ENCODE peak calls at places on chromosomes 4 and X, in four cellular contexts. O, V, K and C are unnamed samples.
A peak's percentile ranks its signal among the peaks of the same experiment; 100 is the strongest.

GRCh38 chr4:75343333-75343732 is 170.9 kb downstream of the RCHY1 start:
- DNase-seq in O (no peak), V (no peak), K (no peak), C (no peak)

GRCh38 chr4:169677150-169677732 is 56.9 kb downstream of the CLCN3 start:
- DNase-seq in O (no peak), V (peak; percentile 20), K (no peak), C (no peak)

GRCh38 chr4:170089274-170089742 is 448 bp downstream of the AADAT start:
- DNase-seq in O (peak; percentile 16), V (peak; percentile 39), K (peak; percentile 36), C (peak; percentile 10)

GRCh38 chr4:35461931-35462659 is 782.2 kb downstream of the ARAP2 start:
- DNase-seq in O (no peak), V (no peak), K (peak; percentile 7), C (no peak)

GRCh38 chr4:2288051-2288541 is 26.2 kb upstream of the MXD4 start:
- DNase-seq in O (no peak), V (no peak), K (no peak), C (no peak)

GRCh38 chr4:53126099-53126498 is 239.8 kb downstream of the SCFD2 start:
- DNase-seq in O (no peak), V (no peak), K (no peak), C (no peak)

GRCh38 chr4:105215609-105216313 is 69.1 kb downstream of the TET2 start:
- DNase-seq in O (peak; percentile 32), V (peak; percentile 18), K (peak; percentile 24), C (no peak)

GRCh38 chrX:122835886-122836285 is 348.2 kb upstream of the GRIA3 start:
- DNase-seq in O (no peak), V (no peak), K (no peak), C (no peak)

GRCh38 chr4:158238574-158238973 is 28.3 kb downstream of the TMEM144 start:
- DNase-seq in O (no peak), V (no peak), K (no peak), C (no peak)

GRCh38 chrX:31266172-31267076 is 194.6 kb upstream of the FTHL17 start:
- DNase-seq in O (peak; percentile 31), V (peak; percentile 32), K (peak; percentile 49), C (peak; percentile 59)

GRCh38 chr4:41287005-41287404 is 30.3 kb downstream of the UCHL1 start:
- DNase-seq in O (peak; percentile 68), V (peak; percentile 14), K (no peak), C (no peak)

GRCh38 chr4:25441519-25442117 is 64.6 kb downstream of the ANAPC4 start:
- DNase-seq in O (peak; percentile 20), V (peak; percentile 79), K (peak; percentile 70), C (peak; percentile 57)

GRCh38 chr4:83208776-83209365 is 75.7 kb downstream of the COQ2 start:
- DNase-seq in O (no peak), V (no peak), K (no peak), C (no peak)

GRCh38 chr4:16256343-16256742 is 30.1 kb upstream of the TAPT1 start:
- DNase-seq in O (no peak), V (no peak), K (no peak), C (no peak)

GRCh38 chrX:105475801-105476200 is 255.3 kb upstream of the TEX13A start:
- DNase-seq in O (no peak), V (no peak), K (no peak), C (no peak)